ENCODE peak calls at places on chromosomes 2 and 18, in ten cellular contexts. Y is activated effector memory CD4-positive, alpha-beta T cell treated with Interleukin-2 at 50 U/mL for 16 hours; T is activated CD4-positive, CD25-positive, alpha-beta regulatory T cell; O is Calu3; U is small intestine; W is neuronal stem cell; Q is glutamatergic neuron; K is stimulated activated CD4-positive, alpha-beta T cell treated with anti-CD3 and anti-CD28 coated beads, Interleukin-15, amount 100 ng/mL, for 24 hours; L is EL; Z is C1 segment of cervical spinal cord. M is an unnamed sample.

GRCh38 chr2:9200634-9201015 is 6.0 kb upstream of the ASAP2 start:
- DNase-seq in Q (peak), Y (no peak), K (no peak), W (no peak), T (no peak), O (no peak), U (no peak), Z (no peak), L (no peak), M (no peak)

GRCh38 chr2:42234056-42234455 is 64.9 kb downstream of the EML4 start:
- DNase-seq in W (no peak), O (no peak), Z (no peak), Y (no peak), K (no peak), L (peak), T (no peak), U (no peak), Q (no peak), M (no peak)

GRCh38 chr2:217413193-217413592 is 553.3 kb upstream of the TNP1 start:
- DNase-seq in Y (no peak), W (no peak), Q (no peak), Z (no peak), T (no peak), U (no peak), L (peak), O (no peak), K (no peak), M (no peak)

GRCh38 chr2:96927420-96928171 is 57.7 kb upstream of the SEMA4C start:
- DNase-seq in Q (no peak), T (no peak), Y (no peak), U (no peak), L (peak), O (no peak), K (no peak), W (no peak), Z (peak), M (peak)

GRCh38 chr2:150167711-150168110 is 319.8 kb downstream of the RND3 start:
- DNase-seq in U (no peak), K (no peak), L (peak), Q (no peak), O (peak), W (no peak), Z (no peak), T (no peak), Y (no peak), M (peak)

GRCh38 chr18:76687271-76688006 is 134.9 kb upstream of the ZNF236 start:
- DNase-seq in W (no peak), Y (no peak), Q (no peak), T (no peak), Z (no peak), L (no peak), O (peak), U (no peak), K (peak), M (peak)

GRCh38 chr2:73823916-73824523 is 4.7 kb upstream of the STAMBP start:
- DNase-seq in Q (no peak), T (no peak), O (peak), W (peak), K (peak), L (peak), Z (no peak), Y (no peak), U (peak), M (peak)

GRCh38 chr2:234206738-234207137 is 156.2 kb downstream of the SPP2 start:
- DNase-seq in K (no peak), L (no peak), T (no peak), W (no peak), Y (no peak), O (no peak), U (no peak), Z (no peak), Q (no peak), M (no peak)

GRCh38 chr2:142877265-142877756 is at the start of gene KYNU:
- DNase-seq in Y (no peak), T (no peak), Z (no peak), Q (no peak), W (no peak), U (no peak), L (no peak), K (no peak), O (peak), M (no peak)

GRCh38 chr2:183349046-183349445 is 224.8 kb downstream of the NUP35 start:
- DNase-seq in W (no peak), L (peak), Z (peak), U (no peak), Y (no peak), Q (no peak), K (no peak), O (no peak), T (no peak), M (no peak)

M was measured in DMS53.